ENCODE peak calls at places on chromosomes 11 and 22, in nine cellular contexts. H is neural progenitor cell; E is trophoblast cell; Y is effector memory CD4-positive, alpha-beta T cell; V is Karpas-422; R is lower leg skin; K is stomach; T is fibroblast of the aortic adventitia; O is esophagus muscularis mucosa. C is an unnamed sample.

GRCh38 chr11:32069361-32070058 is 21.4 kb upstream of the RCN1 start:
- DNase-seq in K (no peak), E (peak), O (no peak), R (no peak), V (no peak), H (no peak), T (no peak), Y (no peak), C (no peak)

GRCh38 chr11:134685981-134686380 is 273.9 kb upstream of the B3GAT1 start:
- DNase-seq in O (peak), K (no peak), R (peak), H (no peak), Y (no peak), V (no peak), T (no peak), E (no peak), C (no peak)

GRCh38 chr11:13984616-13985474 is 22.3 kb downstream of the SPON1 start:
- DNase-seq in O (peak), Y (no peak), E (no peak), T (peak), K (no peak), H (no peak), V (no peak), R (no peak), C (no peak)

GRCh38 chr11:8338138-8338537 is 74.5 kb upstream of the LMO1 start:
- DNase-seq in R (no peak), Y (no peak), T (peak), V (peak), E (no peak), H (peak), K (peak), O (no peak), C (no peak)

GRCh38 chr22:41256898-41257260 is 16.1 kb upstream of the CHADL start:
- DNase-seq in T (peak), V (no peak), H (peak), E (no peak), Y (no peak), K (no peak), R (no peak), O (no peak), C (no peak)

GRCh38 chr22:41048791-41049717 is 43.3 kb upstream of the EP300 start:
- DNase-seq in T (peak), Y (no peak), H (peak), E (peak), R (peak), V (no peak), K (peak), O (peak), C (no peak)

GRCh38 chr11:66465371-66466224 is 1.1 kb upstream of the PELI3 start:
- DNase-seq in T (no peak), K (no peak), E (no peak), Y (no peak), H (no peak), R (no peak), O (no peak), V (peak), C (no peak)

GRCh38 chr11:15189646-15190365 is 75.1 kb downstream of the INSC start:
- DNase-seq in V (no peak), O (peak), K (no peak), H (no peak), Y (no peak), E (no peak), T (no peak), R (no peak), C (no peak)

GRCh38 chr11:133531971-133532651 is at the start of gene OPCML:
- DNase-seq in T (no peak), R (no peak), E (no peak), V (no peak), O (no peak), K (no peak), H (peak), Y (no peak), C (no peak)

GRCh38 chr11:44274404-44274803 is 35.5 kb downstream of the ALX4 start:
- DNase-seq in O (no peak), K (no peak), V (no peak), T (no peak), R (no peak), H (no peak), Y (no peak), E (no peak), C (no peak)

GRCh38 chr22:17143101-17143500 is 16.0 kb downstream of the HDHD5 start:
- DNase-seq in Y (no peak), O (no peak), H (no peak), R (peak), E (no peak), T (no peak), K (no peak), V (no peak), C (no peak)

GRCh38 chr11:65786786-65787636 is at the start of gene OVOL1:
- DNase-seq in V (no peak), E (peak), O (no peak), K (peak), T (no peak), H (peak), Y (no peak), R (no peak), C (no peak)

GRCh38 chr11:9752091-9752490 is 88.2 kb downstream of the SWAP70 start:
- DNase-seq in K (peak), T (peak), R (no peak), O (no peak), V (no peak), H (no peak), Y (no peak), E (peak), C (no peak)

GRCh38 chr11:101127699-101128570 is 1.7 kb downstream of the PGR start:
- DNase-seq in H (peak), O (no peak), T (no peak), R (peak), V (no peak), Y (no peak), K (peak), E (no peak), C (no peak)

GRCh38 chr11:12001152-12001551 is 7.3 kb downstream of the DKK3 start:
- DNase-seq in O (no peak), V (no peak), H (no peak), Y (no peak), T (no peak), K (no peak), R (peak), E (no peak), C (no peak)

GRCh38 chr11:1640076-1640946 is 10.7 kb downstream of the KRTAP5-5 start:
- DNase-seq in H (peak), T (peak), E (peak), V (peak), Y (no peak), R (no peak), O (no peak), K (peak), C (no peak)

GRCh38 chr22:38882972-38883622 is 11.1 kb upstream of the CBX6 start:
- DNase-seq in K (no peak), T (no peak), O (no peak), V (peak), Y (no peak), E (no peak), R (no peak), H (no peak), C (no peak)

GRCh38 chr11:36790450-36790849 is 192.4 kb upstream of the RAG2 start:
- DNase-seq in T (peak), R (no peak), H (peak), V (no peak), Y (no peak), O (no peak), E (no peak), K (no peak), C (no peak)

GRCh38 chr22:19930537-19931486 is 10.8 kb upstream of the COMT start:
- DNase-seq in T (no peak), O (no peak), V (no peak), R (no peak), Y (no peak), E (no peak), H (no peak), K (no peak), C (no peak)

GRCh38 chr11:130611791-130612251 is 163.4 kb downstream of the ADAMTS15 start:
- DNase-seq in V (no peak), K (no peak), E (peak), T (peak), Y (no peak), O (no peak), R (no peak), H (no peak), C (no peak)

GRCh38 chr11:93614111-93614784 is 47.2 kb upstream of the CEP295 start:
- DNase-seq in K (no peak), R (no peak), V (peak), Y (no peak), H (peak), E (peak), O (no peak), T (no peak), C (peak)

GRCh38 chr11:10858505-10859360 is 880 bp upstream of the ZBED5 start:
- DNase-seq in V (peak), H (peak), O (peak), Y (peak), R (peak), E (peak), K (peak), T (peak), C (peak)

GRCh38 chr11:113322158-113322557 is 7.8 kb downstream of the TTC12 start:
- DNase-seq in E (no peak), O (no peak), R (no peak), H (no peak), K (no peak), T (no peak), Y (no peak), V (no peak), C (no peak)

GRCh38 chr22:42932857-42933782 is 76.0 kb upstream of the ARFGAP3 start:
- DNase-seq in O (no peak), Y (no peak), H (no peak), R (no peak), T (peak), K (no peak), V (peak), E (no peak), C (no peak)

GRCh38 chr11:100808904-100809491 is 121.9 kb downstream of the ARHGAP42 start:
- DNase-seq in H (peak), T (peak), V (no peak), K (no peak), E (no peak), O (no peak), Y (no peak), R (no peak), C (no peak)

GRCh38 chr11:114562166-114562916 is 2.7 kb upstream of the NXPE1 start:
- DNase-seq in E (no peak), Y (no peak), H (no peak), T (peak), V (no peak), R (no peak), K (no peak), O (no peak), C (no peak)

GRCh38 chr11:1654388-1655167 is 25.0 kb downstream of the KRTAP5-5 start:
- DNase-seq in R (peak), Y (no peak), E (no peak), O (no peak), K (no peak), V (no peak), H (no peak), T (no peak), C (no peak)

GRCh38 chr11:111361874-111362273 is 17.2 kb downstream of the POU2AF1 start:
- DNase-seq in O (peak), E (no peak), T (no peak), H (no peak), Y (no peak), V (no peak), K (peak), R (no peak), C (no peak)

GRCh38 chr11:6735306-6735705 is 36.5 kb downstream of the OR2AG2 start:
- DNase-seq in T (no peak), K (no peak), H (no peak), E (no peak), O (no peak), R (no peak), Y (no peak), V (no peak), C (peak)

GRCh38 chr11:79444923-79445322 is 4.1 kb upstream of the TENM4 start:
- DNase-seq in E (no peak), R (no peak), V (no peak), T (no peak), Y (no peak), H (no peak), K (no peak), O (no peak), C (no peak)

GRCh38 chr11:4095509-4096230 is 1.1 kb downstream of the RRM1 start:
- DNase-seq in H (no peak), K (no peak), E (peak), V (peak), Y (no peak), R (peak), T (peak), O (no peak), C (peak)

GRCh38 chr11:34342008-34342533 is 15.7 kb downstream of the ABTB2 start:
- DNase-seq in K (no peak), T (peak), V (no peak), H (peak), E (no peak), Y (no peak), R (no peak), O (no peak), C (no peak)

GRCh38 chr11:84256618-84257017 is 970.5 kb upstream of the CCDC90B start:
- DNase-seq in T (no peak), Y (no peak), R (no peak), H (no peak), E (no peak), K (no peak), O (no peak), V (no peak), C (no peak)

GRCh38 chr11:1532606-1533341 is 39.3 kb downstream of the DUSP8 start:
- DNase-seq in O (no peak), Y (no peak), K (no peak), T (peak), R (no peak), V (no peak), H (no peak), E (no peak), C (no peak)

GRCh38 chr11:13046626-13047570 is 37.8 kb downstream of the RASSF10 start:
- DNase-seq in E (no peak), V (no peak), H (no peak), K (no peak), T (no peak), O (peak), Y (no peak), R (no peak), C (no peak)

GRCh38 chr11:128709402-128709801 is 15.5 kb downstream of the FLI1 start:
- DNase-seq in V (no peak), T (peak), Y (no peak), E (peak), O (no peak), K (no peak), H (no peak), R (no peak), C (no peak)
- H3K4me3 ChIP-seq in V (no peak), T (no peak), Y (no peak), E (no peak), O (no peak), K (no peak), H (no peak), R (no peak), C (no peak)

GRCh38 chr11:76410771-76411423 is 29.8 kb downstream of the GVQW3 start:
- DNase-seq in O (no peak), R (no peak), V (no peak), H (no peak), Y (no peak), T (peak), E (no peak), K (no peak), C (no peak)

GRCh38 chr11:76419896-76420295 is 24.9 kb upstream of the EMSY start:
- DNase-seq in O (no peak), E (no peak), T (no peak), H (peak), Y (no peak), V (peak), K (no peak), R (no peak), C (peak)

GRCh38 chr11:76415073-76415472 is 29.7 kb upstream of the EMSY start:
- DNase-seq in O (no peak), Y (no peak), H (no peak), E (no peak), R (no peak), V (peak), T (no peak), K (no peak), C (no peak)
- H3K4me3 ChIP-seq in O (no peak), Y (no peak), H (no peak), E (no peak), R (no peak), V (no peak), T (no peak), K (no peak), C (no peak)

GRCh38 chr11:57764972-57765371 is 3.4 kb downstream of the CTNND1 start:
- DNase-seq in H (no peak), R (no peak), Y (no peak), E (peak), V (no peak), K (no peak), T (no peak), O (no peak), C (no peak)
- H3K4me3 ChIP-seq in H (peak), R (no peak), Y (no peak), E (no peak), V (no peak), K (peak), T (peak), O (peak), C (no peak)

DNA sequence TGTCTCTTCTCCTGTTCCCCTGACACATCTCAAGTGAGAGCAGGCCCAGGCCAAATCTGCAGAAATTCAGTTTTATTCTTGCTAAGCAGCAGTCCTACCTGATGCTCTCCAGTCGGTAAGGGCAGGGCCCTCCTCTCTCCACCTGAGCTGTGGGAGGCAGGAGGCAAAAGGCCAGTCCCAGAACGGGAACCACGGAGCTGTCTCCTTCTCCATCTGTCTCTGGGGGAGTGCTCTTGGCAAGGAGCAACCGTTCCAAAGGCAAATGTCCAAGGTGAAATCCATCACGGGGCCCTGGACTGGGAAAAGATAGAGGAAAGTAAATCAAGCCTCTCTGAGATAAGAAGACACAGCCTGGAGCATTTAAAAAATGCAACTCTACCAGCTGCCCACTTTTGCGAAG is 65.2 kb upstream of the CDON start:
- DNase-seq in V (no peak), K (no peak), R (no peak), E (no peak), Y (no peak), H (no peak), O (no peak), T (peak), C (no peak)
- H3K4me3 ChIP-seq in V (no peak), K (no peak), R (no peak), E (no peak), Y (no peak), H (no peak), O (no peak), T (no peak), C (no peak)

C was measured in Jurkat, Clone E6-1.